ENCODE peak calls at places on chromosomes 7 and 10, in ten cellular contexts. N, B, Q, F, P, R, D, O, L and C are unnamed samples.
A peak's percentile ranks its signal among the peaks of the same experiment; 100 is the strongest.

GRCh38 chr7:151876899-151877777 is at the start of gene PRKAG2:
- DNase-seq in N (peak; percentile 57), B (peak; percentile 43), Q (peak; percentile 26), F (peak; percentile 74), P (peak; percentile 42), R (peak; percentile 76), D (peak; percentile 70), O (peak; percentile 69), L (peak; percentile 68), C (peak; percentile 63)

GRCh38 chr10:99115703-99116102 is 119.9 kb downstream of the HPSE2 start:
- DNase-seq in N (no peak), B (no peak), Q (no peak), F (no peak), P (no peak), R (no peak), D (no peak), O (no peak), L (no peak), C (no peak)

GRCh38 chr7:139850906-139851305 is 21.8 kb downstream of the TBXAS1 start:
- DNase-seq in N (no peak), B (no peak), Q (no peak), F (no peak), P (no peak), R (no peak), D (no peak), O (no peak), L (no peak), C (no peak)

GRCh38 chr7:132244917-132245480 is 331.3 kb downstream of the PLXNA4 start:
- DNase-seq in N (no peak), B (no peak), Q (no peak), F (no peak), P (no peak), R (no peak), D (no peak), O (no peak), L (no peak), C (no peak)

GRCh38 chr10:85124592-85124991 is 796.2 kb downstream of the CCSER2 start:
- DNase-seq in N (peak; percentile 68), B (no peak), Q (no peak), F (no peak), P (no peak), R (no peak), D (no peak), O (peak; percentile 4), L (no peak), C (no peak)

GRCh38 chr7:123977081-123977480 is 52.0 kb downstream of the SPAM1 start:
- DNase-seq in N (no peak), B (no peak), Q (no peak), F (no peak), P (no peak), R (no peak), D (no peak), O (no peak), L (no peak), C (no peak)

GRCh38 chr10:115432188-115432819 is 339.1 kb downstream of the ATRNL1 start:
- DNase-seq in N (no peak), B (peak; percentile 21), Q (no peak), F (no peak), P (no peak), R (no peak), D (no peak), O (no peak), L (no peak), C (peak; percentile 8)

GRCh38 chr7:128841171-128841690 is 11.0 kb downstream of the FLNC start:
- DNase-seq in N (no peak), B (no peak), Q (no peak), F (peak; percentile 53), P (no peak), R (no peak), D (no peak), O (no peak), L (no peak), C (no peak)

GRCh38 chr10:122648599-122649428 is 50.8 kb downstream of the C10orf120 start:
- DNase-seq in N (peak; percentile 20), B (peak; percentile 24), Q (peak; percentile 38), F (peak; percentile 29), P (no peak), R (peak; percentile 44), D (peak; percentile 5), O (no peak), L (peak; percentile 35), C (peak; percentile 65)

GRCh38 chr7:129670636-129671035 is 59.1 kb downstream of the NRF1 start:
- DNase-seq in N (no peak), B (no peak), Q (no peak), F (no peak), P (no peak), R (no peak), D (no peak), O (no peak), L (no peak), C (no peak)

GRCh38 chr7:139095194-139095659 is 14.3 kb downstream of the ZC3HAV1 start:
- DNase-seq in N (no peak), B (no peak), Q (no peak), F (no peak), P (peak; percentile 78), R (no peak), D (no peak), O (no peak), L (peak; percentile 71), C (no peak)

GRCh38 chr10:61284222-61284890 is 168.8 kb downstream of the TMEM26 start:
- DNase-seq in N (peak; percentile 36), B (peak; percentile 38), Q (peak; percentile 33), F (no peak), P (no peak), R (no peak), D (no peak), O (no peak), L (no peak), C (peak; percentile 57)

GRCh38 chr10:12937527-12937926 is 64.0 kb downstream of the CCDC3 start:
- DNase-seq in N (no peak), B (no peak), Q (no peak), F (no peak), P (no peak), R (no peak), D (no peak), O (no peak), L (no peak), C (no peak)

GRCh38 chr7:29139191-29139590 is 7.1 kb downstream of the CPVL start:
- DNase-seq in N (no peak), B (no peak), Q (no peak), F (no peak), P (no peak), R (no peak), D (no peak), O (no peak), L (no peak), C (no peak)

GRCh38 chr7:99267530-99268360 is 4.9 kb upstream of the MYH16 start:
- DNase-seq in N (no peak), B (peak; percentile 87), Q (no peak), F (no peak), P (no peak), R (peak; percentile 71), D (no peak), O (no peak), L (no peak), C (peak; percentile 94)

GRCh38 chr7:69078997-69079769 is 519.1 kb upstream of the AUTS2 start:
- DNase-seq in N (no peak), B (no peak), Q (no peak), F (no peak), P (no peak), R (no peak), D (no peak), O (no peak), L (no peak), C (peak; percentile 33)

GRCh38 chr10:122142652-122143237 is 128.4 kb upstream of the BTBD16 start:
- DNase-seq in N (no peak), B (no peak), Q (peak; percentile 3), F (peak; percentile 51), P (no peak), R (peak; percentile 43), D (peak; percentile 19), O (no peak), L (peak; percentile 46), C (peak; percentile 62)

GRCh38 chr10:101576229-101576863 is 11.7 kb downstream of the POLL start:
- DNase-seq in N (no peak), B (no peak), Q (no peak), F (no peak), P (no peak), R (no peak), D (no peak), O (no peak), L (no peak), C (no peak)

GRCh38 chr7:131011437-131011752 is 277.4 kb upstream of the KLF14 start:
- DNase-seq in N (no peak), B (no peak), Q (no peak), F (peak; percentile 39), P (no peak), R (no peak), D (no peak), O (no peak), L (no peak), C (no peak)